ENCODE peak calls at places on chromosomes 1 and 21, in ten cellular contexts. G is T-helper 9 cell; H is PC-9; P is AG20443; M is heart left ventricle; W is DMS 273 treated with DMSO at 0.1 percent for 48 hours; R is renal cortical epithelial cell; B is activated CD8-positive, alpha-beta memory T cell treated with anti-CD3 and anti-CD28 coated beads, Interleukin-2, amount 50 U/mL, for 48 hours; O is mucosa of gallbladder; Q is H9. Y is an unnamed sample.

GRCh38 chr1:68673771-68674170 is 176.9 kb upstream of the DEPDC1 start:
- DNase-seq in G (no peak), H (peak; percentile 15), P (no peak), M (no peak), W (no peak), R (no peak), B (no peak), O (no peak), Q (no peak), Y (no peak)

GRCh38 chr1:204791453-204792366 is 79.0 kb upstream of the NFASC start:
- DNase-seq in G (peak; percentile 84), H (no peak), P (peak; percentile 78), M (peak; percentile 65), W (peak; percentile 55), R (peak; percentile 22), B (peak; percentile 96), O (peak; percentile 64), Q (peak; percentile 92), Y (peak; percentile 91)

GRCh38 chr1:154856049-154856448 is 14.0 kb downstream of the KCNN3 start:
- DNase-seq in G (no peak), H (peak; percentile 19), P (no peak), M (no peak), W (peak; percentile 86), R (no peak), B (no peak), O (no peak), Q (no peak), Y (no peak)

GRCh38 chr1:155507960-155508359 is 54.6 kb downstream of the ASH1L start:
- DNase-seq in G (no peak), H (no peak), P (no peak), M (no peak), W (no peak), R (no peak), B (no peak), O (no peak), Q (no peak), Y (no peak)

GRCh38 chr1:167328762-167329483 is 108.2 kb downstream of the POU2F1 start:
- DNase-seq in G (no peak), H (no peak), P (no peak), M (no peak), W (no peak), R (peak; percentile 15), B (no peak), O (no peak), Q (peak; percentile 56), Y (no peak)

GRCh38 chr1:111442457-111442856 is 6.6 kb downstream of the WDR77 start:
- DNase-seq in G (no peak), H (no peak), P (no peak), M (no peak), W (no peak), R (no peak), B (no peak), O (no peak), Q (no peak), Y (no peak)

GRCh38 chr1:100076744-100077143 is 56.0 kb downstream of the SASS6 start:
- DNase-seq in G (no peak), H (no peak), P (no peak), M (no peak), W (no peak), R (no peak), B (no peak), O (no peak), Q (no peak), Y (no peak)

GRCh38 chr1:119108993-119109392 is 31.5 kb downstream of the WARS2 start:
- DNase-seq in G (no peak), H (no peak), P (no peak), M (no peak), W (no peak), R (no peak), B (no peak), O (no peak), Q (no peak), Y (no peak)

GRCh38 chr1:91173379-91173890 is 151.6 kb upstream of the ZNF644 start:
- DNase-seq in G (no peak), H (no peak), P (no peak), M (no peak), W (no peak), R (no peak), B (no peak), O (no peak), Q (no peak), Y (no peak)

GRCh38 chr1:4593106-4593505 is 61.3 kb upstream of the AJAP1 start:
- DNase-seq in G (no peak), H (no peak), P (no peak), M (no peak), W (no peak), R (no peak), B (no peak), O (no peak), Q (no peak), Y (no peak)

GRCh38 chr1:80441664-80442063 is 1359.1 kb upstream of the ADGRL2 start:
- DNase-seq in G (no peak), H (no peak), P (no peak), M (no peak), W (no peak), R (peak; percentile 24), B (no peak), O (no peak), Q (no peak), Y (no peak)

GRCh38 chr1:85121744-85122143 is 73.4 kb upstream of the MCOLN3 start:
- DNase-seq in G (no peak), H (no peak), P (no peak), M (no peak), W (no peak), R (no peak), B (no peak), O (no peak), Q (no peak), Y (no peak)

GRCh38 chr21:36980280-36981048 is 14.0 kb upstream of the HLCS start:
- DNase-seq in G (no peak), H (no peak), P (peak; percentile 16), M (no peak), W (no peak), R (no peak), B (no peak), O (peak; percentile 12), Q (peak; percentile 53), Y (peak; percentile 39)

GRCh38 chr1:96992871-96993270 is 271.3 kb downstream of the PTBP2 start:
- DNase-seq in G (no peak), H (no peak), P (peak; percentile 51), M (no peak), W (no peak), R (no peak), B (no peak), O (no peak), Q (no peak), Y (no peak)

GRCh38 chr1:53643061-53643880 is 95.7 kb downstream of the GLIS1 start:
- DNase-seq in G (no peak), H (no peak), P (no peak), M (no peak), W (no peak), R (no peak), B (no peak), O (no peak), Q (peak; percentile 24), Y (no peak)

GRCh38 chr1:7430646-7431045 is 340.4 kb upstream of the VAMP3 start:
- DNase-seq in G (no peak), H (no peak), P (peak; percentile 36), M (no peak), W (no peak), R (no peak), B (no peak), O (no peak), Q (no peak), Y (no peak)

GRCh38 chr1:27872802-27873665 is 690 bp downstream of the THEMIS2 start:
- DNase-seq in G (no peak), H (no peak), P (peak; percentile 28), M (no peak), W (peak; percentile 18), R (peak; percentile 34), B (peak; percentile 70), O (no peak), Q (peak; percentile 58), Y (no peak)

GRCh38 chr1:41662061-41662655 is 177.7 kb upstream of the EDN2 start:
- DNase-seq in G (peak; percentile 60), H (no peak), P (peak; percentile 95), M (peak; percentile 83), W (peak; percentile 36), R (peak; percentile 67), B (peak; percentile 85), O (peak; percentile 69), Q (peak; percentile 66), Y (peak; percentile 65)

GRCh38 chr1:229093546-229094336 is 177.2 kb upstream of the RAB4A start:
- DNase-seq in G (no peak), H (peak; percentile 74), P (no peak), M (no peak), W (no peak), R (peak; percentile 22), B (peak; percentile 2), O (peak; percentile 81), Q (peak; percentile 88), Y (no peak)

GRCh38 chr1:198490224-198490623 is 50.3 kb downstream of the ATP6V1G3 start:
- DNase-seq in G (no peak), H (no peak), P (no peak), M (no peak), W (no peak), R (no peak), B (no peak), O (no peak), Q (no peak), Y (no peak)

GRCh38 chr1:204065986-204066300 is 7.0 kb upstream of the SOX13 start:
- DNase-seq in G (no peak), H (no peak), P (no peak), M (no peak), W (no peak), R (no peak), B (no peak), O (no peak), Q (no peak), Y (no peak)

GRCh38 chr21:8991088-8991907 is 1530.1 kb upstream of the TPTE start:
- DNase-seq in G (no peak), H (peak; percentile 33), P (peak; percentile 13), M (no peak), W (no peak), R (peak; percentile 3), B (no peak), O (no peak), Q (peak; percentile 38), Y (no peak)

GRCh38 chr1:150273310-150273709 is 720 bp downstream of the C1orf54 start:
- DNase-seq in G (no peak), H (no peak), P (no peak), M (no peak), W (no peak), R (no peak), B (no peak), O (no peak), Q (no peak), Y (no peak)

GRCh38 chr1:43666608-43667007 is 16.7 kb downstream of the KDM4A start:
- DNase-seq in G (no peak), H (no peak), P (no peak), M (no peak), W (no peak), R (no peak), B (no peak), O (no peak), Q (no peak), Y (no peak)

GRCh38 chr21:35811115-35811806 is 249.1 kb downstream of the SETD4 start:
- DNase-seq in G (no peak), H (no peak), P (no peak), M (no peak), W (no peak), R (no peak), B (no peak), O (no peak), Q (peak; percentile 49), Y (no peak)

GRCh38 chr1:165068716-165069115 is 287.8 kb downstream of the LMX1A start:
- DNase-seq in G (no peak), H (no peak), P (peak; percentile 25), M (no peak), W (no peak), R (no peak), B (no peak), O (no peak), Q (no peak), Y (no peak)

GRCh38 chr1:39332828-39333227 is 128.3 kb downstream of the MACF1 start:
- DNase-seq in G (no peak), H (no peak), P (no peak), M (no peak), W (no peak), R (no peak), B (no peak), O (no peak), Q (no peak), Y (no peak)

GRCh38 chr21:45404726-45405270 is at the start of gene COL18A1:
- DNase-seq in G (peak; percentile 19), H (no peak), P (peak; percentile 86), M (peak; percentile 78), W (no peak), R (no peak), B (peak; percentile 67), O (peak; percentile 51), Q (peak; percentile 84), Y (peak; percentile 60)